ENCODE peak calls at places on chromosomes 16 and 17, in four cellular contexts. G is RWPE1, Y is spleen, R is dorsolateral prefrontal cortex. C is an unnamed sample.

GRCh38 chr16:29738514-29738913 is 7.3 kb downstream of the C16orf54 start:
- DNase-seq in G (no peak), Y (peak; percentile 67), R (no peak), C (no peak)

GRCh38 chr16:15553313-15554088 is 89.5 kb downstream of the MARF1 start:
- DNase-seq in G (no peak), Y (no peak), R (no peak), C (peak; percentile 19)

GRCh38 chr16:28555593-28555992 is 1.9 kb downstream of the SGF29 start:
- DNase-seq in G (no peak), Y (no peak), R (no peak), C (no peak)

GRCh38 chr16:73058616-73059409 is 10.9 kb upstream of the ZFHX3 start:
- DNase-seq in G (no peak), Y (peak; percentile 86), R (no peak), C (peak; percentile 50)

GRCh38 chr17:61461967-61462733 is 9.9 kb downstream of the TBX4 start:
- DNase-seq in G (no peak), Y (peak; percentile 64), R (no peak), C (no peak)

GRCh38 chr17:70896843-70897242 is 727.5 kb downstream of the KCNJ2 start:
- DNase-seq in G (no peak), Y (no peak), R (no peak), C (no peak)

GRCh38 chr17:41801374-41802062 is 10.2 kb downstream of the P3H4 start:
- DNase-seq in G (peak; percentile 72), Y (peak; percentile 92), R (peak; percentile 87), C (no peak)

GRCh38 chr17:55846745-55847144 is 95.9 kb downstream of the PCTP start:
- DNase-seq in G (no peak), Y (no peak), R (no peak), C (no peak)

GRCh38 chr16:47156816-47157215 is 13.1 kb upstream of the NETO2 start:
- DNase-seq in G (no peak), Y (no peak), R (no peak), C (no peak)

GRCh38 chr17:83151442-83152220 is 72.2 kb downstream of the METRNL start:
- DNase-seq in G (no peak), Y (peak; percentile 72), R (peak; percentile 5), C (no peak)

GRCh38 chr17:78435330-78436005 is 57.0 kb downstream of the PGS1 start:
- DNase-seq in G (no peak), Y (no peak), R (no peak), C (no peak)

GRCh38 chr16:70740174-70740918 is 54.5 kb upstream of the MTSS2 start:
- DNase-seq in G (no peak), Y (no peak), R (no peak), C (no peak)

GRCh38 chr16:70741779-70742125 is 55.9 kb upstream of the MTSS2 start:
- DNase-seq in G (no peak), Y (no peak), R (no peak), C (no peak)

GRCh38 chr16:70743791-70744190 is 57.2 kb downstream of the VAC14 start:
- DNase-seq in G (no peak), Y (no peak), R (no peak), C (no peak)

GRCh38 chr16:70739389-70739788 is 53.5 kb upstream of the MTSS2 start:
- DNase-seq in G (no peak), Y (no peak), R (no peak), C (no peak)

GRCh38 chr16:70740919-70741778 is 55.3 kb upstream of the MTSS2 start:
- DNase-seq in G (no peak), Y (no peak), R (no peak), C (no peak)
- H3K27ac ChIP-seq in G (peak overlapping the region; percentile 70), Y (peak overlapping the region; percentile 80), R (no peak overlapping the region), C (no peak overlapping the region)

GRCh38 chr16:52570495-52571091 is 23.6 kb upstream of the TOX3 start:
- DNase-seq in G (no peak), Y (no peak), R (no peak), C (no peak)
- TF ChIP-seq CTCF in G (no peak), Y (no peak), R (no peak), C (no peak)

GRCh38 chr17:62662855-62663254 is 35.4 kb downstream of the MRC2 start:
- DNase-seq in G (no peak), Y (no peak), R (no peak), C (no peak)
- H3K27ac ChIP-seq in G (no peak overlapping the region), Y (no peak overlapping the region), R (no peak overlapping the region), C (no peak overlapping the region)

GRCh38 chr17:8324132-8324531 is 14.1 kb downstream of the ARHGEF15 start:
- DNase-seq in G (no peak), Y (no peak), R (no peak), C (no peak)
- TF ChIP-seq CTCF in G (no peak), Y (no peak), R (no peak), C (no peak)

DNA sequence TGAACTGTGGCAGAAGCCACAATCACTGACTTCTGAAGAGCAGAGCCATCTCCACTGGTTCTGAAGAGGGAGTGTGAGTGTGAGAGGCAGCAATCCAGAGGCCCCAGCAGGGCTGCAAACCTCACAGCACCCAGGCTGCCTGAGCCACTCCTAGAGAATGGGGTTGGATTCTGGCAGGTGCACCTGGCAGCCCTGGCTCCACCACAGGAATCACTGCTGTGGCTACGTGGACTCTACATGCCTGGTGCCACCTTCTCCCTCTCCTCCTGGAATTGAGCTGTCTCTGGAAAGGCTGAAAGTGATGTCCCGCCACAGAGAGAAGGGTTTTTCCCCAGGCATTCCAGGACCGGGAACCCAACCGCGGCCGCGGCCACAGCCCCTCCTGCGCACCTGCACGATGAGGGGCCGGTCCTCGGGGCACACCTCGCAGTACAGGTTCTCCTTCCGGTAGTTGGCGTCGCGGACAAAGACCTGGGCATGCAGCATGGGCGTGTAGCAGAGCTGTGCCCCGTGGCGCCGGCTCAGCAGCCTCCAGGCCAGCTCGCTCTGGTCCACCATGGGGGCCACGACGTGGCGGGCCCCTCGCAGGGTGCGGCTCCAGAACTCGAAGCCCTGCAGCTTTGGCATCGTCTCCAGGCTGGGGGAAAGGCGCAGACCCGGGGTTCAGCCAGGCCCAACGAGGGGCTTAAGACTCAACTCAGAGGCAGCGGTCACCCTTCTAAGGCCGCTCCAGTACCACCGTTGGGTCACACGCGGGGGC is 991 bp downstream of the DUS1L start:
- DNase-seq in G (peak; percentile 50), Y (no peak), R (no peak), C (no peak)
- H3K27ac ChIP-seq in G (peak overlapping the region; percentile 79), Y (peak overlapping the region; percentile 91), R (peak overlapping the region; percentile 79), C (no peak overlapping the region)

GRCh38 chr16:6722786-6723185 is 609.9 kb upstream of the RBFOX1 start:
- DNase-seq in G (no peak), Y (no peak), R (no peak), C (no peak)

GRCh38 chr16:6725634-6726331 is 606.9 kb upstream of the RBFOX1 start:
- DNase-seq in G (no peak), Y (no peak), R (no peak), C (no peak)

GRCh38 chr16:6728381-6728780 is 604.3 kb upstream of the RBFOX1 start:
- DNase-seq in G (no peak), Y (no peak), R (no peak), C (no peak)

GRCh38 chr16:6732166-6732565 is 600.5 kb upstream of the RBFOX1 start:
- DNase-seq in G (no peak), Y (no peak), R (no peak), C (no peak)

GRCh38 chr16:6726621-6727020 is 606.0 kb upstream of the RBFOX1 start:
- DNase-seq in G (no peak), Y (no peak), R (no peak), C (no peak)
- TF ChIP-seq CTCF in G (no peak), Y (no peak), R (no peak), C (no peak)

GRCh38 chr16:50263060-50263909 is 3.1 kb upstream of the ADCY7 start:
- DNase-seq in G (no peak), Y (peak; percentile 70), R (no peak), C (no peak)

GRCh38 chr16:50265260-50265659 is 1.1 kb upstream of the ADCY7 start:
- DNase-seq in G (no peak), Y (peak; percentile 75), R (no peak), C (peak; percentile 23)

GRCh38 chr16:50265716-50266336 is 525 bp upstream of the ADCY7 start:
- DNase-seq in G (no peak), Y (peak; percentile 82), R (no peak), C (no peak)

GRCh38 chr16:50266337-50267091 is at the start of gene ADCY7:
- DNase-seq in G (peak; percentile 60), Y (peak; percentile 96), R (no peak), C (no peak)

GRCh38 chr16:50263940-50264929 is 2.1 kb upstream of the ADCY7 start:
- DNase-seq in G (no peak), Y (no peak), R (no peak), C (no peak)
- H3K27ac ChIP-seq in G (peak overlapping the region; percentile 0), Y (no peak overlapping the region), R (no peak overlapping the region), C (no peak overlapping the region)

DNA sequence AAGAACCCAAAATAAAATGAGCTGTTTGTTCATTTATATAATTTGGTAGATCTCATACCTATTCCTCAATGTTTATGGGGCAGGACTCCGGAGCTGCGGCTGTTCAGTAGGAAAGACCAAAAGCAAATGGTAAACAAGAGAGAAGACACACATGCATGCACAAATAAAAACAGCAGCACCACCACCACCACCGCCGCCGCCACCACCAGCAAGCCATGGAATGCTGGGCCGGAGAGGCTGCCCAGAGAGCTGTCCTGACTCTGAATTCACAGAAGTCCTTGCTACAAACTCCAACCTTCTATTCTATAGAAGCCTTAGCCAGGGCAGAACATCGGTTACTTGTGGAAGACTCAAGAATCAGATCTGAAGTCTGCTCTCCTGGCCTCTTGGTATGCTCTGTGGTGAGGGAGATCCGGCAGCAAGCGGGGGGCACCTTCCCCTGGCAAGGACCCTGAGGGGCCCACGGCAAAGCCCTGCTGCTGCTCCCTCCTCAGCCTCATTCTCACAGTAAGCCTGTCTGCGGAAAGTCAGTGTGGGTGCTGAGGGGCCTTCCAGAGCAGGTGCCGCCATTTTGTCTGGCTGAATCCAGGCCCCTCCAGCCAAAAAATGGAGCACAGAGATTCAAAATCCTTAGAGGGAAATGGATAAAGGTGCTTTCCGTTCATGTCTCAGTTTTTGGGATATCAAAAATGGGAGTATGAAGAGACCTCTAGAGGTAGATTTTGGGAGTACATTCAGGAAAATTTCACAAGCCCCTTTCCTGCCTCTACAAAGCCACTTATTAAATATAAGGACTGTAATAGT is 6.4 kb upstream of the FOXJ1 start:
- DNase-seq in G (peak; percentile 46), Y (peak; percentile 58), R (no peak), C (no peak)
- TF ChIP-seq CTCF in G (peak; percentile 79), Y (peak; percentile 49), R (peak; percentile 55), C (peak; percentile 71)